ENCODE peak calls at places on chromosome 3, in four cellular contexts. E, Y, N and P are unnamed samples.

GRCh38 chr3:72288955-72289707 is 504.2 kb upstream of the PROK2 start:
- DNase-seq in E (no peak), Y (no peak), N (no peak), P (no peak)

GRCh38 chr3:75192065-75192658 is 472.0 kb upstream of the FRG2C start:
- DNase-seq in E (no peak), Y (peak), N (peak), P (peak)

GRCh38 chr3:13391308-13391707 is 28.8 kb downstream of the NUP210 start:
- DNase-seq in E (no peak), Y (no peak), N (no peak), P (no peak)

GRCh38 chr3:12363397-12364195 is 74.7 kb downstream of the PPARG start:
- DNase-seq in E (no peak), Y (no peak), N (no peak), P (no peak)

GRCh38 chr3:25603703-25604102 is 61.0 kb downstream of the TOP2B start:
- DNase-seq in E (no peak), Y (no peak), N (no peak), P (no peak)

GRCh38 chr3:134677196-134677986 is 26.6 kb upstream of the KY start:
- DNase-seq in E (no peak), Y (peak), N (peak), P (peak)

GRCh38 chr3:186110975-186111974 is 2.4 kb upstream of the ETV5 start:
- DNase-seq in E (no peak), Y (no peak), N (no peak), P (no peak)

GRCh38 chr3:137121704-137122314 is 164.0 kb downstream of the IL20RB start:
- DNase-seq in E (peak), Y (peak), N (no peak), P (peak)

GRCh38 chr3:119018690-119019463 is 15.8 kb downstream of the IGSF11 start:
- DNase-seq in E (no peak), Y (no peak), N (no peak), P (no peak)

GRCh38 chr3:107064445-107065060 is 312.7 kb upstream of the CCDC54 start:
- DNase-seq in E (peak), Y (peak), N (peak), P (peak)

GRCh38 chr3:172040078-172040975 is 949 bp downstream of the FNDC3B start:
- DNase-seq in E (no peak), Y (peak), N (peak), P (peak)

GRCh38 chr3:172043766-172044165 is 4.4 kb downstream of the FNDC3B start:
- DNase-seq in E (no peak), Y (no peak), N (no peak), P (no peak)

GRCh38 chr3:172043233-172043632 is 3.9 kb downstream of the FNDC3B start:
- DNase-seq in E (no peak), Y (no peak), N (no peak), P (no peak)

GRCh38 chr3:172040976-172041963 is 1.9 kb downstream of the FNDC3B start:
- DNase-seq in E (no peak), Y (no peak), N (no peak), P (no peak)

DNA sequence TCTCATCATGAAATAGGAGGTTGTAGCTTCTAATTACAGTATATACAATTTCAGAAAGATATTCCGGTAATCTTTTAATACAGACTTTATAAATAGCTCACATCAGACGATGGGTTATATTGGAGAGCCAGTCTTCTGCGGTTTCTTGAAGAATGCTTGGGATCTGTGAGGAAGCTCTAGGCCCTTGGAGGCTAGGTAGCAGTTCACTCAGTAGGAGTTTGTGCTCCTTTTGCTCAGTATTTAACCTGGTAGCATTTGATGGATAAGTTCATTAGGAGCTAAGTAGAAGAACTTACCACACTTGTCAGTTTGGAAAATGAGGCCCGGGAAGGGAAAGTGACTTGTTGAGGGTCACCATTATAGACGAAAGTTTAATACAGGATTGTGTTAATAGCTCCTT is 2.8 kb downstream of the FNDC3B start:
- DNase-seq in E (no peak), Y (no peak), N (no peak), P (no peak)
- H3K4me3 ChIP-seq in E (no peak), Y (peak), N (no peak), P (no peak)

GRCh38 chr3:37974121-37974927 is 16.3 kb upstream of the VILL start:
- DNase-seq in E (no peak), Y (peak), N (peak), P (peak)
- TF ChIP-seq SUZ12 in E (no peak), Y (no peak), N (no peak), P (no peak)

DNA sequence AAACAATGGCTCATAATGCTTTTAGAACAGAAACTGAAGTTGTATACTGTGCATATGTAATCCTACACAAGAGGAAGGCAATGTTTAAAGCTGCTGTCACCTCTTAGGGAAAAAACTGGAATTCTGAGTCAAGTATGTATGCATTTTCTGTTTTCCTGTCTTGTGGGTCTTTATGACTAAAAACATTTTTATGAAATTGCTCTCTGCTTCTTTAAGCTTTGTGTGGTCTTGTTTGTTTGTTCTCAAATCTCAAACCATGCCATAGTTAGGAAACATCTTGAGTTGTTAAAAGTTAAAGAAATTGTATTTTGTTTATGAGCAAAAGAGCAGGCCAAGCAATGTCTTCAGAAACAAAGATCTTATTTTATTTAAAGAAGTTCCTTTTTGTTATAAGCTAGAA is 80.9 kb upstream of the SOX2 start:
- DNase-seq in E (no peak), Y (no peak), N (no peak), P (no peak)
- TF ChIP-seq ZNF274 in E (no peak), Y (no peak), N (no peak), P (no peak)

DNA sequence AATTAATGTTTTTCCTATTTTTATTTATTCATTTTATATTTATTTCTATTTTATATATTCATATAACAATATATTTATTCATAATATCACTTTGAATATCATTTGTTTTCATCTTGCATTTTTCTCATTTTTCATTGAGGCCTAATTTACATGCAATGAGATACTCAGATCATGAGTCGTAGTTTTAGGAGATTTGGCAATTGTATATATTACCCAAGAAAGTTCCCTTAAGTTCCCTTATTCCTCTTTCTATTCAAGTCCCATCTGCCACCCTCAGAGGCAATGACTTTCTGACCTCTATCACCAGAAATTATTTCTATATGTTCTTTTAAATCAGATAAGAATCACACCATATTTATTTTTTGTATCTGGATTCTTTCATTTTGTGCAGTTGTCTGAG is 329.1 kb upstream of the TPRG1 start:
- DNase-seq in E (no peak), Y (no peak), N (no peak), P (no peak)
- H3K4me3 ChIP-seq in E (no peak), Y (no peak), N (no peak), P (no peak)

GRCh38 chr3:181692850-181693154 is 18.9 kb upstream of the SOX2 start:
- DNase-seq in E (no peak), Y (no peak), N (no peak), P (no peak)

GRCh38 chr3:181689546-181689945 is 22.2 kb upstream of the SOX2 start:
- DNase-seq in E (no peak), Y (no peak), N (no peak), P (no peak)

GRCh38 chr3:181691951-181692849 is 19.5 kb upstream of the SOX2 start:
- DNase-seq in E (no peak), Y (no peak), N (no peak), P (no peak)

GRCh38 chr3:181693280-181693679 is 18.4 kb upstream of the SOX2 start:
- DNase-seq in E (no peak), Y (no peak), N (no peak), P (no peak)

GRCh38 chr3:181690769-181691168 is 21.0 kb upstream of the SOX2 start:
- DNase-seq in E (no peak), Y (no peak), N (no peak), P (no peak)
- TF ChIP-seq SUZ12 in E (no peak), Y (no peak), N (no peak), P (no peak)

DNA sequence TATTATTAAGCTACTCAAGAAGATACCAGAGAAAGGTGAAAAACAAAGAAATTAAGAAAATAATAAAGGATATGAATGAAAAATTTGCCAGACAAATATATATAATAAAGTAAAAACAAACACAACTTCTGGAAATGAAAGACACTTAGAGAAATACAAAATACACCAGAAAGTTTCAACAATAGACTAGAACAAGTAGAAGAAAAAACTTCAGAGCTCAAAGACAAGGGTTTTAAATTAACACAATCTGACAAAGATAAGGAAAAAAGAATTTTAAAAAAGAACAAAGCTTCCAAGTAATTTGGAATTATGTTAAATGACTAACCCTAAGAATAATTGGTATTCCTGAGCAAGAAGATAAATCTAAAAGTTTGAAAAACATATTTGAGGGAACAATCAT is 135.3 kb downstream of the PLCH1 start:
- DNase-seq in E (no peak), Y (no peak), N (no peak), P (no peak)
- TF ChIP-seq ZNF274 in E (no peak), Y (no peak), N (no peak), P (no peak)

GRCh38 chr3:128368626-128369025 is 98.1 kb downstream of the DNAJB8 start:
- DNase-seq in E (no peak), Y (no peak), N (no peak), P (no peak)

GRCh38 chr3:128367726-128368125 is 99.0 kb downstream of the DNAJB8 start:
- DNase-seq in E (no peak), Y (no peak), N (no peak), P (no peak)

GRCh38 chr3:128372281-128372680 is 94.4 kb downstream of the DNAJB8 start:
- DNase-seq in E (peak), Y (no peak), N (no peak), P (no peak)

GRCh38 chr3:128369106-128369708 is 97.5 kb downstream of the DNAJB8 start:
- DNase-seq in E (no peak), Y (no peak), N (no peak), P (no peak)

GRCh38 chr3:128369881-128370642 is 96.6 kb downstream of the DNAJB8 start:
- DNase-seq in E (no peak), Y (no peak), N (no peak), P (no peak)
- H3K4me3 ChIP-seq in E (no peak), Y (no peak), N (no peak), P (no peak)